ENCODE peak calls at places on chromosome 12, in six cellular contexts. W is amniotic stem cell; X is fibroblast of pulmonary artery; B is GM06990; G is Kasumi-1; H is stimulated activated naive CD8-positive, alpha-beta T cell treated with anti-CD3 and anti-CD28 coated beads, Interleukin-15, amount 100 ng/mL, for 72 hours. S is an unnamed sample.

GRCh38 chr12:106301611-106302321 is 767 bp upstream of the TCP11L2 start:
- DNase-seq in W (no peak), X (peak), B (peak), G (peak), H (peak), S (peak)

GRCh38 chr12:44502681-44503080 is 373.4 kb downstream of the NELL2 start:
- DNase-seq in W (no peak), X (no peak), B (no peak), G (no peak), H (no peak), S (no peak)

GRCh38 chr12:91419809-91420208 is 237.2 kb upstream of the DCN start:
- DNase-seq in W (no peak), X (no peak), B (no peak), G (no peak), H (no peak), S (no peak)

GRCh38 chr12:13196302-13196921 is at the start of gene EMP1:
- DNase-seq in W (peak), X (peak), B (peak), G (peak), H (peak), S (peak)

GRCh38 chr12:51941669-51942455 is 9.6 kb upstream of the ACVR1B start:
- DNase-seq in W (no peak), X (no peak), B (no peak), G (no peak), H (no peak), S (no peak)

GRCh38 chr12:15796493-15797141 is 7.4 kb upstream of the EPS8 start:
- DNase-seq in W (no peak), X (no peak), B (no peak), G (no peak), H (no peak), S (no peak)

GRCh38 chr12:119154435-119154818 is 24.3 kb upstream of the HSPB8 start:
- DNase-seq in W (no peak), X (no peak), B (no peak), G (no peak), H (no peak), S (no peak)

GRCh38 chr12:119486599-119487154 is 106.9 kb upstream of the TMEM233 start:
- DNase-seq in W (no peak), X (no peak), B (no peak), G (no peak), H (no peak), S (no peak)

GRCh38 chr12:132356686-132357622 is 27.6 kb upstream of the GALNT9 start:
- DNase-seq in W (no peak), X (peak), B (no peak), G (peak), H (no peak), S (peak)

GRCh38 chr12:62625238-62625637 is 158.6 kb downstream of the MON2 start:
- DNase-seq in W (no peak), X (peak), B (no peak), G (peak), H (no peak), S (peak)

GRCh38 chr12:53696285-53696654 is 20.4 kb upstream of the ATP5MC2 start:
- DNase-seq in W (peak), X (peak), B (no peak), G (peak), H (no peak), S (peak)

GRCh38 chr12:64036414-64036813 is 185.7 kb downstream of the KICS2 start:
- DNase-seq in W (no peak), X (no peak), B (no peak), G (no peak), H (no peak), S (peak)

GRCh38 chr12:25801621-25802243 is 156.8 kb upstream of the RASSF8 start:
- DNase-seq in W (no peak), X (no peak), B (no peak), G (no peak), H (no peak), S (no peak)

GRCh38 chr12:108565976-108566375 is 3.6 kb downstream of the ISCU start:
- DNase-seq in W (no peak), X (peak), B (peak), G (peak), H (peak), S (peak)

GRCh38 chr12:6613015-6613775 is 6.0 kb upstream of the CHD4 start:
- DNase-seq in W (no peak), X (peak), B (peak), G (peak), H (no peak), S (peak)

S was measured in cardiac fibroblast.